ENCODE peak calls at places on chromosome 10, in eight cellular contexts. O, U, L, K, Z, B, F and A are unnamed samples.

GRCh38 chr10:119521443-119522204 is 20.9 kb downstream of the RGS10 start:
- DNase-seq in Z (no peak), B (peak; percentile 76), L (no peak), K (peak; percentile 89), F (no peak), O (peak; percentile 61), U (no peak), A (no peak)

GRCh38 chr10:51788270-51788669 is 88.9 kb upstream of the CSTF2T start:
- DNase-seq in B (no peak), O (no peak), F (no peak), U (no peak), Z (no peak), K (no peak), L (no peak), A (no peak)

GRCh38 chr10:34996843-34997242 is 93.3 kb downstream of the CUL2 start:
- DNase-seq in B (no peak), O (no peak), Z (no peak), F (no peak), U (no peak), K (no peak), L (no peak), A (peak; percentile 95)

GRCh38 chr10:123517376-123517775 is 148.8 kb upstream of the GPR26 start:
- DNase-seq in U (no peak), Z (no peak), O (no peak), K (no peak), B (peak; percentile 41), L (no peak), F (no peak), A (no peak)

GRCh38 chr10:96740579-96741281 is 20.4 kb upstream of the PIK3AP1 start:
- DNase-seq in F (no peak), L (no peak), O (no peak), U (no peak), B (no peak), Z (no peak), K (no peak), A (peak; percentile 99)

GRCh38 chr10:28082316-28082715 is 83.4 kb upstream of the ODAD2 start:
- DNase-seq in U (no peak), F (no peak), K (no peak), L (no peak), B (no peak), O (no peak), Z (no peak), A (no peak)

GRCh38 chr10:52284416-52285013 is 29.6 kb upstream of the DKK1 start:
- DNase-seq in U (no peak), K (no peak), B (no peak), L (no peak), O (no peak), Z (no peak), F (no peak), A (no peak)

GRCh38 chr10:132158122-132158741 is 28.5 kb upstream of the DPYSL4 start:
- DNase-seq in Z (no peak), L (no peak), B (no peak), K (peak; percentile 15), U (no peak), F (peak; percentile 88), O (no peak), A (peak; percentile 42)

GRCh38 chr10:72753760-72754231 is 61.9 kb downstream of the MCU start:
- DNase-seq in K (no peak), B (no peak), U (no peak), F (no peak), L (no peak), Z (no peak), O (no peak), A (peak; percentile 95)

GRCh38 chr10:43226851-43227845 is 39.7 kb downstream of the RASGEF1A start:
- DNase-seq in O (no peak), K (no peak), U (peak; percentile 7), Z (no peak), B (no peak), F (no peak), L (no peak), A (no peak)

GRCh38 chr10:19283285-19283684 is 234.7 kb downstream of the MALRD1 start:
- DNase-seq in K (no peak), B (no peak), O (no peak), L (no peak), F (no peak), Z (no peak), U (no peak), A (no peak)

GRCh38 chr10:113735913-113736312 is 15.6 kb upstream of the PLEKHS1 start:
- DNase-seq in U (no peak), Z (no peak), K (no peak), B (peak; percentile 19), L (no peak), O (peak; percentile 16), F (no peak), A (peak; percentile 27)

GRCh38 chr10:95794195-95794594 is 38.2 kb downstream of the ENTPD1 start:
- DNase-seq in B (no peak), L (no peak), Z (no peak), U (no peak), F (no peak), O (no peak), K (no peak), A (no peak)

GRCh38 chr10:19505320-19506092 is 310.7 kb upstream of the PLXDC2 start:
- DNase-seq in L (no peak), O (no peak), K (no peak), B (no peak), U (no peak), Z (no peak), F (no peak), A (no peak)

GRCh38 chr10:490891-491571 is 198.4 kb downstream of the DIP2C start:
- DNase-seq in F (peak; percentile 53), Z (no peak), K (no peak), U (no peak), L (no peak), O (no peak), B (no peak), A (no peak)

GRCh38 chr10:68251146-68251545 is 19.2 kb upstream of the ATOH7 start:
- DNase-seq in F (no peak), L (no peak), B (no peak), Z (no peak), K (no peak), O (no peak), U (peak; percentile 27), A (no peak)

GRCh38 chr10:76553700-76554470 is 1083.7 kb downstream of the KCNMA1 start:
- DNase-seq in K (no peak), Z (no peak), U (no peak), F (peak; percentile 65), B (no peak), O (no peak), L (no peak), A (no peak)

DNA sequence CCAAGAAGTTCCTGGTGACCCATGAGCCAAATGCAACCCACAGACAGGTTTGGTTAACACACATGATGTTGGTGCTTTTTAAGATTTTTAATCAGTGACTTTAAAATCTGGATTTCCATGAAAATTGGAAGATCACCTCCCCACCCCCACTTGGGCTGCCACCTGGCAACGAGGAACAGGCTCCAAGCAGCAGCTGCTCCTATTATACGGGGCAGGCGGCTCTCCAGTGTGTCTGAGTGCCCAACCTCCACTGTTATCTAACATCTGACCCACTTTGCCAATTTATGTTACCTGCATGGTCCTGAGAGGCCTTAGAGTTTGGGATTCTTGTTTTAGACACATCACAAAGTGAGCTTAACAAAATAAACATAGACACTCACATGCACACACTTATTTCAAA is 56.4 kb downstream of the SGMS1 start:
- DNase-seq in U (no peak), O (no peak), Z (no peak), K (no peak), B (no peak), F (no peak), L (no peak), A (no peak)
- TF ChIP-seq MAX in U (no peak), O (no peak), Z (no peak), K (no peak), B (no peak), F (no peak), L (no peak), A (no peak)

GRCh38 chr10:86681722-86682386 is 13.5 kb downstream of the LDB3 start:
- DNase-seq in U (no peak), O (no peak), F (no peak), Z (no peak), L (no peak), B (no peak), K (no peak), A (no peak)

GRCh38 chr10:86685416-86685815 is 17.1 kb downstream of the LDB3 start:
- DNase-seq in F (no peak), K (no peak), O (no peak), L (no peak), Z (no peak), U (no peak), B (no peak), A (no peak)

GRCh38 chr10:86682675-86683074 is 14.4 kb downstream of the LDB3 start:
- DNase-seq in U (no peak), Z (no peak), L (no peak), F (no peak), K (no peak), O (no peak), B (no peak), A (no peak)

GRCh38 chr10:86685893-86686632 is 17.8 kb downstream of the LDB3 start:
- DNase-seq in B (no peak), L (no peak), Z (no peak), K (no peak), U (no peak), F (no peak), O (no peak), A (no peak)

GRCh38 chr10:86684305-86684704 is 16.0 kb downstream of the LDB3 start:
- DNase-seq in K (no peak), F (peak; percentile 74), U (peak; percentile 59), Z (peak; percentile 28), B (no peak), L (no peak), O (no peak), A (peak; percentile 51)
- TF ChIP-seq CTCF in K (peak; percentile 37), F (peak; percentile 60), U (no peak), Z (peak; percentile 58), B (peak; percentile 75), L (peak; percentile 64), O (peak; percentile 34), A (peak; percentile 50)

DNA sequence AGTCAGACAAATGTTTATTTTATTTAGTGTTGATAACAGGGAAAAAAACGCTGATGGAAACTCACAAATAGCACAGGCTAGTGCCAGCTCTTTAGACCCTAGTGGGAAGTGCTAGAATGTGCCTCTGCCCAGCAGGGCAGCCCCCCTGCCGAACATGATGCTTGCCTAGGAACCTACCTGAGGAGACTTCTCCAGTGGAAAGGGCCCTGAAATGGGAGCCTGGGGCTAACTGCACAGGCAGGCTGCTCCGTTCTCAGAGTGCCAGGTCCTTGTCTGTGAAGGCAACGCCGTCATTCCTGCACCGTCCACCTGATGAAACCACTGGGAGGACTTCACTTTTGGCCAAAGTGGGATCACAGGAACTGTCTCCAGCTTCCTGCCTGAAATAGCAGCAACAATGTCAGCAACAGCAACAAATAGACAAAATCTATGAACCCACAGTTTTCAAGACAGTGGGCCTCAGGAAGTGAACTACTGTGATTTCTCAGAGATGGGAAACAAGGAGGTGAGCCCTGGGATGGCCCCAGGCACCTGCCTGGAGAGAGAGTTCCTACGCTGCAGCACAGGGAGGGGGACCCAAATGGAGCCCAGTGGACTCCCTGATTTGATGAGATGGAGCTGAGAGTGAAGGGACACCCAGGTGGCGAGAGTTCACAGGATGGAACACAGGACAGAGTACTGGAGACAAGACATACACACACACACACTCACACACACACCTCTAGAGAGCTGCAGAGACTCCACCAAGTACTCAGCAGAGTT is 379.8 kb downstream of the RPS24 start:
- DNase-seq in Z (no peak), B (no peak), L (no peak), F (no peak), K (no peak), O (no peak), U (no peak), A (no peak)
- TF ChIP-seq MAX in Z (no peak), B (no peak), L (no peak), F (no peak), K (no peak), O (no peak), U (no peak), A (no peak)

GRCh38 chr10:117548191-117548668 is 5.7 kb downstream of the EMX2 start:
- DNase-seq in K (no peak), U (no peak), O (no peak), L (no peak), F (no peak), Z (no peak), B (no peak), A (no peak)
- TF ChIP-seq CTCF in K (no peak), U (no peak), O (no peak), L (no peak), F (no peak), Z (no peak), B (no peak), A (no peak)